ENCODE peak calls at places on chromosomes 7 and 10, in six cellular contexts. One of them, this sample, is unnamed.

GRCh38 chr10:96339956-96340904 is 18.6 kb downstream of the OPALIN start:
- DNase-seq in GM23248: peak
- DNase-seq in kidney: peak
- DNase-seq in CD4-positive, CD25-positive, alpha-beta regulatory T cell: peak
- DNase-seq in spleen: no peak
- DNase-seq in ovary: peak
- DNase-seq in this sample: peak

GRCh38 chr7:111587715-111588433 is 25.6 kb upstream of the IMMP2L start:
- DNase-seq in CD4-positive, CD25-positive, alpha-beta regulatory T cell: no peak
- DNase-seq in kidney: no peak
- DNase-seq in GM23248: peak
- DNase-seq in spleen: no peak
- DNase-seq in ovary: no peak
- DNase-seq in this sample: no peak

GRCh38 chr7:98286701-98287485 is 5.4 kb downstream of the BRI3 start:
- DNase-seq in GM23248: peak
- DNase-seq in kidney: peak
- DNase-seq in spleen: no peak
- DNase-seq in ovary: no peak
- DNase-seq in CD4-positive, CD25-positive, alpha-beta regulatory T cell: no peak
- DNase-seq in this sample: peak

GRCh38 chr7:140674899-140675701 is 2.4 kb downstream of the ADCK2 start:
- DNase-seq in ovary: peak
- DNase-seq in CD4-positive, CD25-positive, alpha-beta regulatory T cell: no peak
- DNase-seq in GM23248: peak
- DNase-seq in spleen: peak
- DNase-seq in kidney: no peak
- DNase-seq in this sample: peak

GRCh38 chr7:50227623-50228618 is 76.6 kb upstream of the IKZF1 start:
- DNase-seq in GM23248: no peak
- DNase-seq in spleen: no peak
- DNase-seq in kidney: no peak
- DNase-seq in ovary: no peak
- DNase-seq in CD4-positive, CD25-positive, alpha-beta regulatory T cell: peak
- DNase-seq in this sample: no peak

GRCh38 chr7:117098457-117098856 is 145.2 kb downstream of the ST7 start:
- DNase-seq in ovary: no peak
- DNase-seq in spleen: no peak
- DNase-seq in CD4-positive, CD25-positive, alpha-beta regulatory T cell: no peak
- DNase-seq in GM23248: peak
- DNase-seq in kidney: no peak
- DNase-seq in this sample: no peak

GRCh38 chr7:44395067-44395466 is 69.7 kb upstream of the CAMK2B start:
- DNase-seq in ovary: no peak
- DNase-seq in spleen: no peak
- DNase-seq in GM23248: no peak
- DNase-seq in kidney: no peak
- DNase-seq in CD4-positive, CD25-positive, alpha-beta regulatory T cell: no peak
- DNase-seq in this sample: peak

GRCh38 chr10:119425881-119426170 is 116.7 kb downstream of the RGS10 start:
- DNase-seq in CD4-positive, CD25-positive, alpha-beta regulatory T cell: no peak
- DNase-seq in GM23248: no peak
- DNase-seq in kidney: no peak
- DNase-seq in ovary: no peak
- DNase-seq in spleen: no peak
- DNase-seq in this sample: no peak

GRCh38 chr10:128463991-128464755 is 337.9 kb upstream of the MKI67 start:
- DNase-seq in spleen: peak
- DNase-seq in kidney: no peak
- DNase-seq in GM23248: peak
- DNase-seq in CD4-positive, CD25-positive, alpha-beta regulatory T cell: peak
- DNase-seq in ovary: peak
- DNase-seq in this sample: peak

GRCh38 chr10:105952153-105952552 is 1212.4 kb downstream of the SORCS1 start:
- DNase-seq in kidney: peak
- DNase-seq in spleen: no peak
- DNase-seq in ovary: no peak
- DNase-seq in CD4-positive, CD25-positive, alpha-beta regulatory T cell: peak
- DNase-seq in GM23248: peak
- DNase-seq in this sample: peak

GRCh38 chr7:158520825-158521224 is 66.8 kb downstream of the PTPRN2 start:
- DNase-seq in kidney: peak
- DNase-seq in GM23248: no peak
- DNase-seq in spleen: peak
- DNase-seq in CD4-positive, CD25-positive, alpha-beta regulatory T cell: no peak
- DNase-seq in ovary: no peak
- DNase-seq in this sample: no peak

GRCh38 chr10:133342942-133343341 is 4.2 kb upstream of the PRAP1 start:
- DNase-seq in kidney: no peak
- DNase-seq in spleen: no peak
- DNase-seq in GM23248: no peak
- DNase-seq in CD4-positive, CD25-positive, alpha-beta regulatory T cell: no peak
- DNase-seq in ovary: no peak
- DNase-seq in this sample: no peak

GRCh38 chr7:139488810-139489209 is 5.3 kb upstream of the KLRG2 start:
- DNase-seq in kidney: peak
- DNase-seq in GM23248: peak
- DNase-seq in CD4-positive, CD25-positive, alpha-beta regulatory T cell: no peak
- DNase-seq in spleen: no peak
- DNase-seq in ovary: no peak
- DNase-seq in this sample: no peak

GRCh38 chr7:132061931-132062330 is 505.5 kb upstream of the PODXL start:
- DNase-seq in spleen: no peak
- DNase-seq in kidney: no peak
- DNase-seq in GM23248: peak
- DNase-seq in ovary: no peak
- DNase-seq in CD4-positive, CD25-positive, alpha-beta regulatory T cell: no peak
- DNase-seq in this sample: no peak

GRCh38 chr7:111855842-111856227 is 293.5 kb upstream of the IMMP2L start:
- DNase-seq in CD4-positive, CD25-positive, alpha-beta regulatory T cell: no peak
- DNase-seq in kidney: no peak
- DNase-seq in GM23248: peak
- DNase-seq in ovary: no peak
- DNase-seq in spleen: no peak
- DNase-seq in this sample: peak

GRCh38 chr7:604038-604883 is 84.6 kb upstream of the PDGFA start:
- DNase-seq in GM23248: peak
- DNase-seq in ovary: peak
- DNase-seq in kidney: peak
- DNase-seq in spleen: peak
- DNase-seq in CD4-positive, CD25-positive, alpha-beta regulatory T cell: peak
- DNase-seq in this sample: peak

GRCh38 chr10:92027141-92027540 is 103.6 kb downstream of the BTAF1 start:
- DNase-seq in ovary: no peak
- DNase-seq in GM23248: no peak
- DNase-seq in CD4-positive, CD25-positive, alpha-beta regulatory T cell: no peak
- DNase-seq in spleen: no peak
- DNase-seq in kidney: no peak
- DNase-seq in this sample: no peak

GRCh38 chr10:129909531-129910286 is 54.4 kb downstream of the EBF3 start:
- DNase-seq in kidney: no peak
- DNase-seq in spleen: no peak
- DNase-seq in ovary: no peak
- DNase-seq in CD4-positive, CD25-positive, alpha-beta regulatory T cell: no peak
- DNase-seq in GM23248: no peak
- DNase-seq in this sample: no peak

GRCh38 chr7:73894851-73895441 is 34.0 kb downstream of the TMEM270 start:
- DNase-seq in ovary: peak
- DNase-seq in kidney: peak
- DNase-seq in CD4-positive, CD25-positive, alpha-beta regulatory T cell: no peak
- DNase-seq in spleen: no peak
- DNase-seq in GM23248: peak
- DNase-seq in this sample: no peak

GRCh38 chr7:7235347-7235746 is 53.0 kb downstream of the C1GALT1 start:
- DNase-seq in ovary: no peak
- DNase-seq in GM23248: no peak
- DNase-seq in spleen: no peak
- DNase-seq in kidney: no peak
- DNase-seq in CD4-positive, CD25-positive, alpha-beta regulatory T cell: no peak
- DNase-seq in this sample: no peak

GRCh38 chr7:7117935-7118586 is 64.3 kb upstream of the C1GALT1 start:
- DNase-seq in spleen: no peak
- DNase-seq in CD4-positive, CD25-positive, alpha-beta regulatory T cell: no peak
- DNase-seq in kidney: no peak
- DNase-seq in ovary: no peak
- DNase-seq in GM23248: no peak
- DNase-seq in this sample: no peak

GRCh38 chr10:3702569-3702968 is 82.4 kb downstream of the KLF6 start:
- DNase-seq in GM23248: no peak
- DNase-seq in ovary: no peak
- DNase-seq in kidney: no peak
- DNase-seq in CD4-positive, CD25-positive, alpha-beta regulatory T cell: no peak
- DNase-seq in spleen: no peak
- DNase-seq in this sample: no peak

GRCh38 chr7:69837387-69838068 is 239.3 kb downstream of the AUTS2 start:
- DNase-seq in ovary: no peak
- DNase-seq in kidney: no peak
- DNase-seq in spleen: no peak
- DNase-seq in GM23248: peak
- DNase-seq in CD4-positive, CD25-positive, alpha-beta regulatory T cell: no peak
- DNase-seq in this sample: no peak

GRCh38 chr10:98266647-98267046 is 1.3 kb downstream of the LOXL4 start:
- DNase-seq in spleen: no peak
- DNase-seq in GM23248: no peak
- DNase-seq in kidney: no peak
- DNase-seq in CD4-positive, CD25-positive, alpha-beta regulatory T cell: no peak
- DNase-seq in ovary: no peak
- DNase-seq in this sample: no peak

GRCh38 chr10:98268694-98269386 is 846 bp upstream of the LOXL4 start:
- DNase-seq in CD4-positive, CD25-positive, alpha-beta regulatory T cell: no peak
- DNase-seq in GM23248: no peak
- DNase-seq in ovary: no peak
- DNase-seq in kidney: peak
- DNase-seq in spleen: no peak
- DNase-seq in this sample: peak

GRCh38 chr10:98269435-98269912 is 1.5 kb upstream of the LOXL4 start:
- DNase-seq in spleen: no peak
- DNase-seq in ovary: peak
- DNase-seq in kidney: peak
- DNase-seq in CD4-positive, CD25-positive, alpha-beta regulatory T cell: no peak
- DNase-seq in GM23248: peak
- DNase-seq in this sample: peak

GRCh38 chr10:98267069-98267893 is 713 bp downstream of the LOXL4 start:
- DNase-seq in GM23248: peak
- DNase-seq in kidney: no peak
- DNase-seq in ovary: no peak
- DNase-seq in spleen: no peak
- DNase-seq in CD4-positive, CD25-positive, alpha-beta regulatory T cell: no peak
- DNase-seq in this sample: no peak

GRCh38 chr10:98267894-98268693 is at the start of gene LOXL4:
- DNase-seq in kidney: peak
- DNase-seq in spleen: no peak
- DNase-seq in GM23248: peak
- DNase-seq in CD4-positive, CD25-positive, alpha-beta regulatory T cell: no peak
- DNase-seq in ovary: peak
- DNase-seq in this sample: peak
- H3K27ac ChIP-seq in kidney: peak
- H3K27ac ChIP-seq in spleen: peak
- H3K27ac ChIP-seq in GM23248: peak
- H3K27ac ChIP-seq in CD4-positive, CD25-positive, alpha-beta regulatory T cell: no peak
- H3K27ac ChIP-seq in ovary: peak
- H3K27ac ChIP-seq in this sample: peak

GRCh38 chr10:109996225-109996624 is 11.6 kb upstream of the ADD3 start:
- DNase-seq in kidney: no peak
- DNase-seq in GM23248: peak
- DNase-seq in CD4-positive, CD25-positive, alpha-beta regulatory T cell: no peak
- DNase-seq in ovary: no peak
- DNase-seq in spleen: no peak
- DNase-seq in this sample: no peak

GRCh38 chr10:109998513-109998912 is 9.3 kb upstream of the ADD3 start:
- DNase-seq in kidney: no peak
- DNase-seq in spleen: no peak
- DNase-seq in GM23248: no peak
- DNase-seq in CD4-positive, CD25-positive, alpha-beta regulatory T cell: no peak
- DNase-seq in ovary: no peak
- DNase-seq in this sample: no peak

GRCh38 chr10:109995178-109995577 is 12.6 kb upstream of the ADD3 start:
- DNase-seq in ovary: no peak
- DNase-seq in kidney: no peak
- DNase-seq in GM23248: no peak
- DNase-seq in spleen: no peak
- DNase-seq in CD4-positive, CD25-positive, alpha-beta regulatory T cell: no peak
- DNase-seq in this sample: no peak

GRCh38 chr10:109997233-109997632 is 10.6 kb upstream of the ADD3 start:
- DNase-seq in GM23248: no peak
- DNase-seq in ovary: no peak
- DNase-seq in CD4-positive, CD25-positive, alpha-beta regulatory T cell: no peak
- DNase-seq in spleen: no peak
- DNase-seq in kidney: no peak
- DNase-seq in this sample: no peak

DNA sequence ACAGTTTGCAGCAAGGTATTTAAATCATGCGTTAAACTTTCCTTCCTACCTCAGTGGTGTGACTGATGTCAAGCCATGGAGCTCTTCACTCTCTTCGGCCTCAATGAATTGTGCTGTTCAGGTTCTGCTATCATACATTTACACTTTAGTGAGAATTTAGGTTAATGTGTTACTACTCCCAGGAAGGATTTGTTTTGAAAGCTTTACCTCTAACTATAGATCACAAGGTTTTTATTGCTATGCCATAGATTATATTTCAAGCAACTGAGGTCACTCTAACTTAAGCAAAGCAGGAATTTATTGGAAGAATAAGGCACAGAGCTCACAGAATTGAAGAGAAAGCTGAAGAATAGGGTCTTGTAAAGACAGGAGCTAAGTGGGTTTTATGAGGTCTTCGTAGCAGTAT is 11.0 kb upstream of the ADD3 start:
- DNase-seq in kidney: no peak
- DNase-seq in GM23248: no peak
- DNase-seq in spleen: no peak
- DNase-seq in ovary: no peak
- DNase-seq in CD4-positive, CD25-positive, alpha-beta regulatory T cell: no peak
- DNase-seq in this sample: no peak
- H3K27ac ChIP-seq in kidney: peak
- H3K27ac ChIP-seq in GM23248: no peak
- H3K27ac ChIP-seq in spleen: peak
- H3K27ac ChIP-seq in ovary: no peak
- H3K27ac ChIP-seq in CD4-positive, CD25-positive, alpha-beta regulatory T cell: no peak
- H3K27ac ChIP-seq in this sample: peak

GRCh38 chr7:100886936-100887185 is 2.7 kb downstream of the UFSP1 start:
- DNase-seq in ovary: no peak
- DNase-seq in GM23248: no peak
- DNase-seq in spleen: peak
- DNase-seq in CD4-positive, CD25-positive, alpha-beta regulatory T cell: no peak
- DNase-seq in kidney: no peak
- DNase-seq in this sample: no peak
- H3K27ac ChIP-seq in ovary: no peak
- H3K27ac ChIP-seq in GM23248: no peak
- H3K27ac ChIP-seq in spleen: peak
- H3K27ac ChIP-seq in CD4-positive, CD25-positive, alpha-beta regulatory T cell: peak
- H3K27ac ChIP-seq in kidney: no peak
- H3K27ac ChIP-seq in this sample: no peak

DNA sequence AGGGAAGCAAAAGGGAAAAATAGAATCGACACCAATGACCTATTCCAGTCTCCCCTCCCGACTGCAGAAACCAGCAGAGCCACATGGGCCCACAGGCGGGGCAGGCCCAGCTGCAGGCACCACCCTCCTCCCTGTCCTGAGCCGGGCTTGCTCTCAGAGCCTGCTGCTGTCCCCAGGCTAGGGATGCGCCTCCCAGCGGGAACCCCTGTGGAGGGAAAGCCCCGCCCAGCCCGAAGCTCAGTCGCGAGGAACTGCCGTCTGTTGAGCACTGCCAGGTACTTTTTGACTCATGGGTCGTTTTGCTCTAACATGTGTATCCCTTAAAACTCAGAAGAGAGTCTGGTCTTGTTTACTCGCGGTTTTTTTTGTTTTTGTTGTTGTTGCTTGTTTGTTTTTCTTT is 124.5 kb upstream of the RET start:
- DNase-seq in kidney: peak
- DNase-seq in ovary: no peak
- DNase-seq in spleen: peak
- DNase-seq in GM23248: peak
- DNase-seq in CD4-positive, CD25-positive, alpha-beta regulatory T cell: no peak
- DNase-seq in this sample: peak
- H3K27ac ChIP-seq in kidney: no peak
- H3K27ac ChIP-seq in ovary: no peak
- H3K27ac ChIP-seq in spleen: peak
- H3K27ac ChIP-seq in GM23248: no peak
- H3K27ac ChIP-seq in CD4-positive, CD25-positive, alpha-beta regulatory T cell: no peak
- H3K27ac ChIP-seq in this sample: peak